ENCODE peak calls at places on chromosomes 16 and 17, in nine cellular contexts. One of them, this sample, is unnamed.

GRCh38 chr16:4494746-4495490 is 18.7 kb downstream of the HMOX2 start:
- ATAC-seq in activated CD4-positive, alpha-beta T cell treated with anti-CD3 and anti-CD28 coated beads for 36 hours: no peak
- ATAC-seq in naive thymus-derived CD8-positive, alpha-beta T cell: no peak
- ATAC-seq in left ventricle myocardium superior: no peak
- ATAC-seq in naive thymus-derived CD4-positive, alpha-beta T cell: no peak
- ATAC-seq in left cardiac atrium: no peak
- ATAC-seq in K562: no peak
- ATAC-seq in stimulated activated naive CD8-positive, alpha-beta T cell treated with anti-CD3 and anti-CD28 coated beads, Interleukin-15, Interleukin-2, amounts not matched to agents 100 U/mL and 50 U/mL, for 24 hours: no peak
- ATAC-seq in activated B cell treated with CpG ODN at 0.5 μM for 24 hours: no peak
- ATAC-seq in this sample: peak; percentile 77

GRCh38 chr16:48223490-48223889 is 20.6 kb upstream of the LONP2 start:
- ATAC-seq in activated CD4-positive, alpha-beta T cell treated with anti-CD3 and anti-CD28 coated beads for 36 hours: no peak
- ATAC-seq in naive thymus-derived CD8-positive, alpha-beta T cell: no peak
- ATAC-seq in left ventricle myocardium superior: no peak
- ATAC-seq in naive thymus-derived CD4-positive, alpha-beta T cell: no peak
- ATAC-seq in left cardiac atrium: no peak
- ATAC-seq in K562: no peak
- ATAC-seq in stimulated activated naive CD8-positive, alpha-beta T cell treated with anti-CD3 and anti-CD28 coated beads, Interleukin-15, Interleukin-2, amounts not matched to agents 100 U/mL and 50 U/mL, for 24 hours: no peak
- ATAC-seq in activated B cell treated with CpG ODN at 0.5 μM for 24 hours: no peak
- ATAC-seq in this sample: no peak

GRCh38 chr17:83109793-83110645 is 30.6 kb downstream of the METRNL start:
- ATAC-seq in activated CD4-positive, alpha-beta T cell treated with anti-CD3 and anti-CD28 coated beads for 36 hours: no peak
- ATAC-seq in naive thymus-derived CD8-positive, alpha-beta T cell: no peak
- ATAC-seq in left ventricle myocardium superior: peak; percentile 86
- ATAC-seq in naive thymus-derived CD4-positive, alpha-beta T cell: no peak
- ATAC-seq in left cardiac atrium: peak; percentile 86
- ATAC-seq in K562: peak; percentile 35
- ATAC-seq in stimulated activated naive CD8-positive, alpha-beta T cell treated with anti-CD3 and anti-CD28 coated beads, Interleukin-15, Interleukin-2, amounts not matched to agents 100 U/mL and 50 U/mL, for 24 hours: no peak
- ATAC-seq in activated B cell treated with CpG ODN at 0.5 μM for 24 hours: no peak
- ATAC-seq in this sample: peak; percentile 70

GRCh38 chr16:22262460-22262859 is 34.7 kb upstream of the POLR3E start:
- ATAC-seq in activated CD4-positive, alpha-beta T cell treated with anti-CD3 and anti-CD28 coated beads for 36 hours: peak; percentile 91
- ATAC-seq in naive thymus-derived CD8-positive, alpha-beta T cell: no peak
- ATAC-seq in left ventricle myocardium superior: no peak
- ATAC-seq in naive thymus-derived CD4-positive, alpha-beta T cell: no peak
- ATAC-seq in left cardiac atrium: no peak
- ATAC-seq in K562: no peak
- ATAC-seq in stimulated activated naive CD8-positive, alpha-beta T cell treated with anti-CD3 and anti-CD28 coated beads, Interleukin-15, Interleukin-2, amounts not matched to agents 100 U/mL and 50 U/mL, for 24 hours: peak; percentile 69
- ATAC-seq in activated B cell treated with CpG ODN at 0.5 μM for 24 hours: no peak
- ATAC-seq in this sample: no peak

GRCh38 chr17:40290629-40291296 is 3.1 kb downstream of the CDC6 start:
- ATAC-seq in activated CD4-positive, alpha-beta T cell treated with anti-CD3 and anti-CD28 coated beads for 36 hours: no peak
- ATAC-seq in naive thymus-derived CD8-positive, alpha-beta T cell: no peak
- ATAC-seq in left ventricle myocardium superior: no peak
- ATAC-seq in naive thymus-derived CD4-positive, alpha-beta T cell: no peak
- ATAC-seq in left cardiac atrium: no peak
- ATAC-seq in K562: no peak
- ATAC-seq in stimulated activated naive CD8-positive, alpha-beta T cell treated with anti-CD3 and anti-CD28 coated beads, Interleukin-15, Interleukin-2, amounts not matched to agents 100 U/mL and 50 U/mL, for 24 hours: no peak
- ATAC-seq in activated B cell treated with CpG ODN at 0.5 μM for 24 hours: no peak
- ATAC-seq in this sample: peak; percentile 42

GRCh38 chr17:746783-747629 is 5.1 kb downstream of the GEMIN4 start:
- ATAC-seq in activated CD4-positive, alpha-beta T cell treated with anti-CD3 and anti-CD28 coated beads for 36 hours: no peak
- ATAC-seq in naive thymus-derived CD8-positive, alpha-beta T cell: no peak
- ATAC-seq in left ventricle myocardium superior: no peak
- ATAC-seq in naive thymus-derived CD4-positive, alpha-beta T cell: no peak
- ATAC-seq in left cardiac atrium: no peak
- ATAC-seq in K562: no peak
- ATAC-seq in stimulated activated naive CD8-positive, alpha-beta T cell treated with anti-CD3 and anti-CD28 coated beads, Interleukin-15, Interleukin-2, amounts not matched to agents 100 U/mL and 50 U/mL, for 24 hours: no peak
- ATAC-seq in activated B cell treated with CpG ODN at 0.5 μM for 24 hours: no peak
- ATAC-seq in this sample: no peak

GRCh38 chr16:85733839-85734170 is 17.1 kb downstream of the C16orf74 start:
- ATAC-seq in activated CD4-positive, alpha-beta T cell treated with anti-CD3 and anti-CD28 coated beads for 36 hours: no peak
- ATAC-seq in naive thymus-derived CD8-positive, alpha-beta T cell: no peak
- ATAC-seq in left ventricle myocardium superior: peak; percentile 22
- ATAC-seq in naive thymus-derived CD4-positive, alpha-beta T cell: peak; percentile 46
- ATAC-seq in left cardiac atrium: no peak
- ATAC-seq in K562: peak; percentile 90
- ATAC-seq in stimulated activated naive CD8-positive, alpha-beta T cell treated with anti-CD3 and anti-CD28 coated beads, Interleukin-15, Interleukin-2, amounts not matched to agents 100 U/mL and 50 U/mL, for 24 hours: no peak
- ATAC-seq in activated B cell treated with CpG ODN at 0.5 μM for 24 hours: no peak
- ATAC-seq in this sample: no peak

GRCh38 chr17:68509151-68510057 is 2.8 kb upstream of the PRKAR1A start:
- ATAC-seq in activated CD4-positive, alpha-beta T cell treated with anti-CD3 and anti-CD28 coated beads for 36 hours: no peak
- ATAC-seq in naive thymus-derived CD8-positive, alpha-beta T cell: no peak
- ATAC-seq in left ventricle myocardium superior: peak; percentile 19
- ATAC-seq in naive thymus-derived CD4-positive, alpha-beta T cell: no peak
- ATAC-seq in left cardiac atrium: no peak
- ATAC-seq in K562: no peak
- ATAC-seq in stimulated activated naive CD8-positive, alpha-beta T cell treated with anti-CD3 and anti-CD28 coated beads, Interleukin-15, Interleukin-2, amounts not matched to agents 100 U/mL and 50 U/mL, for 24 hours: no peak
- ATAC-seq in activated B cell treated with CpG ODN at 0.5 μM for 24 hours: no peak
- ATAC-seq in this sample: peak; percentile 20

GRCh38 chr16:85286066-85286712 is 173.9 kb upstream of the CIBAR2 start:
- ATAC-seq in activated CD4-positive, alpha-beta T cell treated with anti-CD3 and anti-CD28 coated beads for 36 hours: no peak
- ATAC-seq in naive thymus-derived CD8-positive, alpha-beta T cell: no peak
- ATAC-seq in left ventricle myocardium superior: peak; percentile 82
- ATAC-seq in naive thymus-derived CD4-positive, alpha-beta T cell: no peak
- ATAC-seq in left cardiac atrium: peak; percentile 75
- ATAC-seq in K562: no peak
- ATAC-seq in stimulated activated naive CD8-positive, alpha-beta T cell treated with anti-CD3 and anti-CD28 coated beads, Interleukin-15, Interleukin-2, amounts not matched to agents 100 U/mL and 50 U/mL, for 24 hours: no peak
- ATAC-seq in activated B cell treated with CpG ODN at 0.5 μM for 24 hours: no peak
- ATAC-seq in this sample: peak; percentile 13

GRCh38 chr16:48607056-48607825 is 2.7 kb downstream of the N4BP1 start:
- ATAC-seq in activated CD4-positive, alpha-beta T cell treated with anti-CD3 and anti-CD28 coated beads for 36 hours: peak; percentile 12
- ATAC-seq in naive thymus-derived CD8-positive, alpha-beta T cell: no peak
- ATAC-seq in left ventricle myocardium superior: no peak
- ATAC-seq in naive thymus-derived CD4-positive, alpha-beta T cell: no peak
- ATAC-seq in left cardiac atrium: no peak
- ATAC-seq in K562: no peak
- ATAC-seq in stimulated activated naive CD8-positive, alpha-beta T cell treated with anti-CD3 and anti-CD28 coated beads, Interleukin-15, Interleukin-2, amounts not matched to agents 100 U/mL and 50 U/mL, for 24 hours: no peak
- ATAC-seq in activated B cell treated with CpG ODN at 0.5 μM for 24 hours: no peak
- ATAC-seq in this sample: peak; percentile 81

GRCh38 chr17:48541574-48542113 is 3.3 kb downstream of the HOXB2 start:
- ATAC-seq in activated CD4-positive, alpha-beta T cell treated with anti-CD3 and anti-CD28 coated beads for 36 hours: peak; percentile 14
- ATAC-seq in naive thymus-derived CD8-positive, alpha-beta T cell: peak; percentile 51
- ATAC-seq in left ventricle myocardium superior: peak; percentile 77
- ATAC-seq in naive thymus-derived CD4-positive, alpha-beta T cell: peak; percentile 54
- ATAC-seq in left cardiac atrium: peak; percentile 69
- ATAC-seq in K562: peak; percentile 50
- ATAC-seq in stimulated activated naive CD8-positive, alpha-beta T cell treated with anti-CD3 and anti-CD28 coated beads, Interleukin-15, Interleukin-2, amounts not matched to agents 100 U/mL and 50 U/mL, for 24 hours: no peak
- ATAC-seq in activated B cell treated with CpG ODN at 0.5 μM for 24 hours: peak; percentile 32
- ATAC-seq in this sample: peak; percentile 30

GRCh38 chr17:62980842-62981241 is 14.8 kb downstream of the TANC2 start:
- ATAC-seq in activated CD4-positive, alpha-beta T cell treated with anti-CD3 and anti-CD28 coated beads for 36 hours: no peak
- ATAC-seq in naive thymus-derived CD8-positive, alpha-beta T cell: no peak
- ATAC-seq in left ventricle myocardium superior: no peak
- ATAC-seq in naive thymus-derived CD4-positive, alpha-beta T cell: no peak
- ATAC-seq in left cardiac atrium: no peak
- ATAC-seq in K562: no peak
- ATAC-seq in stimulated activated naive CD8-positive, alpha-beta T cell treated with anti-CD3 and anti-CD28 coated beads, Interleukin-15, Interleukin-2, amounts not matched to agents 100 U/mL and 50 U/mL, for 24 hours: peak; percentile 23
- ATAC-seq in activated B cell treated with CpG ODN at 0.5 μM for 24 hours: no peak
- ATAC-seq in this sample: no peak

GRCh38 chr16:88631384-88631783 is 7.0 kb upstream of the IL17C start:
- ATAC-seq in activated CD4-positive, alpha-beta T cell treated with anti-CD3 and anti-CD28 coated beads for 36 hours: no peak
- ATAC-seq in naive thymus-derived CD8-positive, alpha-beta T cell: no peak
- ATAC-seq in left ventricle myocardium superior: no peak
- ATAC-seq in naive thymus-derived CD4-positive, alpha-beta T cell: no peak
- ATAC-seq in left cardiac atrium: no peak
- ATAC-seq in K562: no peak
- ATAC-seq in stimulated activated naive CD8-positive, alpha-beta T cell treated with anti-CD3 and anti-CD28 coated beads, Interleukin-15, Interleukin-2, amounts not matched to agents 100 U/mL and 50 U/mL, for 24 hours: no peak
- ATAC-seq in activated B cell treated with CpG ODN at 0.5 μM for 24 hours: no peak
- ATAC-seq in this sample: no peak

GRCh38 chr16:24800586-24800985 is 45.2 kb upstream of the SLC5A11 start:
- ATAC-seq in activated CD4-positive, alpha-beta T cell treated with anti-CD3 and anti-CD28 coated beads for 36 hours: no peak
- ATAC-seq in naive thymus-derived CD8-positive, alpha-beta T cell: no peak
- ATAC-seq in left ventricle myocardium superior: peak; percentile 49
- ATAC-seq in naive thymus-derived CD4-positive, alpha-beta T cell: no peak
- ATAC-seq in left cardiac atrium: no peak
- ATAC-seq in K562: peak; percentile 54
- ATAC-seq in stimulated activated naive CD8-positive, alpha-beta T cell treated with anti-CD3 and anti-CD28 coated beads, Interleukin-15, Interleukin-2, amounts not matched to agents 100 U/mL and 50 U/mL, for 24 hours: no peak
- ATAC-seq in activated B cell treated with CpG ODN at 0.5 μM for 24 hours: no peak
- ATAC-seq in this sample: peak; percentile 73

GRCh38 chr17:62725791-62726249 is 82.3 kb downstream of the MARCHF10 start:
- ATAC-seq in activated CD4-positive, alpha-beta T cell treated with anti-CD3 and anti-CD28 coated beads for 36 hours: no peak
- ATAC-seq in naive thymus-derived CD8-positive, alpha-beta T cell: no peak
- ATAC-seq in left ventricle myocardium superior: no peak
- ATAC-seq in naive thymus-derived CD4-positive, alpha-beta T cell: no peak
- ATAC-seq in left cardiac atrium: no peak
- ATAC-seq in K562: no peak
- ATAC-seq in stimulated activated naive CD8-positive, alpha-beta T cell treated with anti-CD3 and anti-CD28 coated beads, Interleukin-15, Interleukin-2, amounts not matched to agents 100 U/mL and 50 U/mL, for 24 hours: no peak
- ATAC-seq in activated B cell treated with CpG ODN at 0.5 μM for 24 hours: no peak
- ATAC-seq in this sample: peak; percentile 33

GRCh38 chr17:32877164-32877764 is 340 bp upstream of the MYO1D start:
- ATAC-seq in activated CD4-positive, alpha-beta T cell treated with anti-CD3 and anti-CD28 coated beads for 36 hours: peak; percentile 98
- ATAC-seq in naive thymus-derived CD8-positive, alpha-beta T cell: peak; percentile 95
- ATAC-seq in left ventricle myocardium superior: peak; percentile 99
- ATAC-seq in naive thymus-derived CD4-positive, alpha-beta T cell: peak; percentile 98
- ATAC-seq in left cardiac atrium: peak; percentile 99
- ATAC-seq in K562: peak; percentile 97
- ATAC-seq in stimulated activated naive CD8-positive, alpha-beta T cell treated with anti-CD3 and anti-CD28 coated beads, Interleukin-15, Interleukin-2, amounts not matched to agents 100 U/mL and 50 U/mL, for 24 hours: peak; percentile 98
- ATAC-seq in activated B cell treated with CpG ODN at 0.5 μM for 24 hours: peak; percentile 94
- ATAC-seq in this sample: peak; percentile 98

GRCh38 chr17:81160306-81160705 is 5.0 kb upstream of the PVALEF start:
- ATAC-seq in activated CD4-positive, alpha-beta T cell treated with anti-CD3 and anti-CD28 coated beads for 36 hours: no peak
- ATAC-seq in naive thymus-derived CD8-positive, alpha-beta T cell: peak; percentile 27
- ATAC-seq in left ventricle myocardium superior: peak; percentile 53
- ATAC-seq in naive thymus-derived CD4-positive, alpha-beta T cell: peak; percentile 76
- ATAC-seq in left cardiac atrium: peak; percentile 55
- ATAC-seq in K562: no peak
- ATAC-seq in stimulated activated naive CD8-positive, alpha-beta T cell treated with anti-CD3 and anti-CD28 coated beads, Interleukin-15, Interleukin-2, amounts not matched to agents 100 U/mL and 50 U/mL, for 24 hours: no peak
- ATAC-seq in activated B cell treated with CpG ODN at 0.5 μM for 24 hours: peak; percentile 37
- ATAC-seq in this sample: peak; percentile 13

GRCh38 chr16:65547799-65548446 is 426.1 kb upstream of the CDH11 start:
- ATAC-seq in activated CD4-positive, alpha-beta T cell treated with anti-CD3 and anti-CD28 coated beads for 36 hours: no peak
- ATAC-seq in naive thymus-derived CD8-positive, alpha-beta T cell: no peak
- ATAC-seq in left ventricle myocardium superior: no peak
- ATAC-seq in naive thymus-derived CD4-positive, alpha-beta T cell: no peak
- ATAC-seq in left cardiac atrium: peak; percentile 61
- ATAC-seq in K562: no peak
- ATAC-seq in stimulated activated naive CD8-positive, alpha-beta T cell treated with anti-CD3 and anti-CD28 coated beads, Interleukin-15, Interleukin-2, amounts not matched to agents 100 U/mL and 50 U/mL, for 24 hours: no peak
- ATAC-seq in activated B cell treated with CpG ODN at 0.5 μM for 24 hours: no peak
- ATAC-seq in this sample: peak; percentile 20

GRCh38 chr17:19785854-19786253 is 37.8 kb upstream of the ALDH3A1 start:
- ATAC-seq in activated CD4-positive, alpha-beta T cell treated with anti-CD3 and anti-CD28 coated beads for 36 hours: no peak
- ATAC-seq in naive thymus-derived CD8-positive, alpha-beta T cell: no peak
- ATAC-seq in left ventricle myocardium superior: no peak
- ATAC-seq in naive thymus-derived CD4-positive, alpha-beta T cell: no peak
- ATAC-seq in left cardiac atrium: no peak
- ATAC-seq in K562: no peak
- ATAC-seq in stimulated activated naive CD8-positive, alpha-beta T cell treated with anti-CD3 and anti-CD28 coated beads, Interleukin-15, Interleukin-2, amounts not matched to agents 100 U/mL and 50 U/mL, for 24 hours: no peak
- ATAC-seq in activated B cell treated with CpG ODN at 0.5 μM for 24 hours: no peak
- ATAC-seq in this sample: no peak

GRCh38 chr17:80885922-80886582 is 105.6 kb upstream of the CHMP6 start:
- ATAC-seq in activated CD4-positive, alpha-beta T cell treated with anti-CD3 and anti-CD28 coated beads for 36 hours: no peak
- ATAC-seq in naive thymus-derived CD8-positive, alpha-beta T cell: no peak
- ATAC-seq in left ventricle myocardium superior: no peak
- ATAC-seq in naive thymus-derived CD4-positive, alpha-beta T cell: no peak
- ATAC-seq in left cardiac atrium: no peak
- ATAC-seq in K562: no peak
- ATAC-seq in stimulated activated naive CD8-positive, alpha-beta T cell treated with anti-CD3 and anti-CD28 coated beads, Interleukin-15, Interleukin-2, amounts not matched to agents 100 U/mL and 50 U/mL, for 24 hours: no peak
- ATAC-seq in activated B cell treated with CpG ODN at 0.5 μM for 24 hours: peak; percentile 56
- ATAC-seq in this sample: no peak

GRCh38 chr17:47276868-47277267 is 23.2 kb downstream of the ITGB3 start:
- ATAC-seq in activated CD4-positive, alpha-beta T cell treated with anti-CD3 and anti-CD28 coated beads for 36 hours: no peak
- ATAC-seq in naive thymus-derived CD8-positive, alpha-beta T cell: no peak
- ATAC-seq in left ventricle myocardium superior: peak; percentile 72
- ATAC-seq in naive thymus-derived CD4-positive, alpha-beta T cell: no peak
- ATAC-seq in left cardiac atrium: peak; percentile 72
- ATAC-seq in K562: no peak
- ATAC-seq in stimulated activated naive CD8-positive, alpha-beta T cell treated with anti-CD3 and anti-CD28 coated beads, Interleukin-15, Interleukin-2, amounts not matched to agents 100 U/mL and 50 U/mL, for 24 hours: no peak
- ATAC-seq in activated B cell treated with CpG ODN at 0.5 μM for 24 hours: no peak
- ATAC-seq in this sample: peak; percentile 21

GRCh38 chr17:6940186-6940649 is 55.6 kb upstream of the ALOX12 start:
- ATAC-seq in activated CD4-positive, alpha-beta T cell treated with anti-CD3 and anti-CD28 coated beads for 36 hours: peak; percentile 33
- ATAC-seq in naive thymus-derived CD8-positive, alpha-beta T cell: peak; percentile 58
- ATAC-seq in left ventricle myocardium superior: peak; percentile 55
- ATAC-seq in naive thymus-derived CD4-positive, alpha-beta T cell: no peak
- ATAC-seq in left cardiac atrium: peak; percentile 62
- ATAC-seq in K562: peak; percentile 92
- ATAC-seq in stimulated activated naive CD8-positive, alpha-beta T cell treated with anti-CD3 and anti-CD28 coated beads, Interleukin-15, Interleukin-2, amounts not matched to agents 100 U/mL and 50 U/mL, for 24 hours: no peak
- ATAC-seq in activated B cell treated with CpG ODN at 0.5 μM for 24 hours: no peak
- ATAC-seq in this sample: no peak

GRCh38 chr17:68456529-68457167 is 648 bp downstream of the WIPI1 start:
- ATAC-seq in activated CD4-positive, alpha-beta T cell treated with anti-CD3 and anti-CD28 coated beads for 36 hours: no peak
- ATAC-seq in naive thymus-derived CD8-positive, alpha-beta T cell: no peak
- ATAC-seq in left ventricle myocardium superior: peak; percentile 80
- ATAC-seq in naive thymus-derived CD4-positive, alpha-beta T cell: no peak
- ATAC-seq in left cardiac atrium: peak; percentile 76
- ATAC-seq in K562: peak; percentile 2
- ATAC-seq in stimulated activated naive CD8-positive, alpha-beta T cell treated with anti-CD3 and anti-CD28 coated beads, Interleukin-15, Interleukin-2, amounts not matched to agents 100 U/mL and 50 U/mL, for 24 hours: no peak
- ATAC-seq in activated B cell treated with CpG ODN at 0.5 μM for 24 hours: no peak
- ATAC-seq in this sample: peak; percentile 28

GRCh38 chr17:16918443-16918842 is 53.5 kb downstream of the TNFRSF13B start:
- ATAC-seq in activated CD4-positive, alpha-beta T cell treated with anti-CD3 and anti-CD28 coated beads for 36 hours: no peak
- ATAC-seq in naive thymus-derived CD8-positive, alpha-beta T cell: no peak
- ATAC-seq in left ventricle myocardium superior: no peak
- ATAC-seq in naive thymus-derived CD4-positive, alpha-beta T cell: no peak
- ATAC-seq in left cardiac atrium: no peak
- ATAC-seq in K562: no peak
- ATAC-seq in stimulated activated naive CD8-positive, alpha-beta T cell treated with anti-CD3 and anti-CD28 coated beads, Interleukin-15, Interleukin-2, amounts not matched to agents 100 U/mL and 50 U/mL, for 24 hours: no peak
- ATAC-seq in activated B cell treated with CpG ODN at 0.5 μM for 24 hours: no peak
- ATAC-seq in this sample: no peak

GRCh38 chr17:69572747-69573146 is 158.2 kb downstream of the MAP2K6 start:
- ATAC-seq in activated CD4-positive, alpha-beta T cell treated with anti-CD3 and anti-CD28 coated beads for 36 hours: no peak
- ATAC-seq in naive thymus-derived CD8-positive, alpha-beta T cell: no peak
- ATAC-seq in left ventricle myocardium superior: no peak
- ATAC-seq in naive thymus-derived CD4-positive, alpha-beta T cell: no peak
- ATAC-seq in left cardiac atrium: no peak
- ATAC-seq in K562: no peak
- ATAC-seq in stimulated activated naive CD8-positive, alpha-beta T cell treated with anti-CD3 and anti-CD28 coated beads, Interleukin-15, Interleukin-2, amounts not matched to agents 100 U/mL and 50 U/mL, for 24 hours: no peak
- ATAC-seq in activated B cell treated with CpG ODN at 0.5 μM for 24 hours: no peak
- ATAC-seq in this sample: no peak

GRCh38 chr16:15973460-15973859 is 24.0 kb downstream of the ABCC1 start:
- ATAC-seq in activated CD4-positive, alpha-beta T cell treated with anti-CD3 and anti-CD28 coated beads for 36 hours: no peak
- ATAC-seq in naive thymus-derived CD8-positive, alpha-beta T cell: no peak
- ATAC-seq in left ventricle myocardium superior: peak; percentile 3
- ATAC-seq in naive thymus-derived CD4-positive, alpha-beta T cell: no peak
- ATAC-seq in left cardiac atrium: no peak
- ATAC-seq in K562: no peak
- ATAC-seq in stimulated activated naive CD8-positive, alpha-beta T cell treated with anti-CD3 and anti-CD28 coated beads, Interleukin-15, Interleukin-2, amounts not matched to agents 100 U/mL and 50 U/mL, for 24 hours: no peak
- ATAC-seq in activated B cell treated with CpG ODN at 0.5 μM for 24 hours: no peak
- ATAC-seq in this sample: no peak

GRCh38 chr17:20103454-20104448 is 94.6 kb downstream of the SPECC1 start:
- ATAC-seq in activated CD4-positive, alpha-beta T cell treated with anti-CD3 and anti-CD28 coated beads for 36 hours: no peak
- ATAC-seq in naive thymus-derived CD8-positive, alpha-beta T cell: no peak
- ATAC-seq in left ventricle myocardium superior: peak; percentile 60
- ATAC-seq in naive thymus-derived CD4-positive, alpha-beta T cell: no peak
- ATAC-seq in left cardiac atrium: peak; percentile 44
- ATAC-seq in K562: no peak
- ATAC-seq in stimulated activated naive CD8-positive, alpha-beta T cell treated with anti-CD3 and anti-CD28 coated beads, Interleukin-15, Interleukin-2, amounts not matched to agents 100 U/mL and 50 U/mL, for 24 hours: no peak
- ATAC-seq in activated B cell treated with CpG ODN at 0.5 μM for 24 hours: no peak
- ATAC-seq in this sample: no peak

GRCh38 chr16:69709456-69710084 is 16.8 kb downstream of the NQO1 start:
- ATAC-seq in activated CD4-positive, alpha-beta T cell treated with anti-CD3 and anti-CD28 coated beads for 36 hours: peak; percentile 40
- ATAC-seq in naive thymus-derived CD8-positive, alpha-beta T cell: peak; percentile 60
- ATAC-seq in left ventricle myocardium superior: peak; percentile 47
- ATAC-seq in naive thymus-derived CD4-positive, alpha-beta T cell: peak; percentile 78
- ATAC-seq in left cardiac atrium: peak; percentile 69
- ATAC-seq in K562: peak; percentile 81
- ATAC-seq in stimulated activated naive CD8-positive, alpha-beta T cell treated with anti-CD3 and anti-CD28 coated beads, Interleukin-15, Interleukin-2, amounts not matched to agents 100 U/mL and 50 U/mL, for 24 hours: no peak
- ATAC-seq in activated B cell treated with CpG ODN at 0.5 μM for 24 hours: no peak
- ATAC-seq in this sample: peak; percentile 37

GRCh38 chr16:29256501-29256981 is 150.0 kb downstream of the NPIPB11 start:
- ATAC-seq in activated CD4-positive, alpha-beta T cell treated with anti-CD3 and anti-CD28 coated beads for 36 hours: no peak
- ATAC-seq in naive thymus-derived CD8-positive, alpha-beta T cell: no peak
- ATAC-seq in left ventricle myocardium superior: no peak
- ATAC-seq in naive thymus-derived CD4-positive, alpha-beta T cell: no peak
- ATAC-seq in left cardiac atrium: no peak
- ATAC-seq in K562: no peak
- ATAC-seq in stimulated activated naive CD8-positive, alpha-beta T cell treated with anti-CD3 and anti-CD28 coated beads, Interleukin-15, Interleukin-2, amounts not matched to agents 100 U/mL and 50 U/mL, for 24 hours: no peak
- ATAC-seq in activated B cell treated with CpG ODN at 0.5 μM for 24 hours: no peak
- ATAC-seq in this sample: no peak

This sample was measured in esophagus mucosa.